ENCODE peak calls at places on chromosomes 11 and 22, in four cellular contexts. U is lower leg skin, H is fibroblast of mammary gland, Y is fibroblast of the aortic adventitia. Z is an unnamed sample.
A peak's percentile ranks its signal among the peaks of the same experiment; 100 is the strongest.

GRCh38 chr22:45731798-45732495 is 60.3 kb downstream of the ATXN10 start:
- DNase-seq in U (no peak), H (peak; percentile 55), Y (peak; percentile 59), Z (no peak)

GRCh38 chr22:19844423-19845368 is 10.0 kb downstream of the GNB1L start:
- DNase-seq in Y (peak; percentile 27), H (no peak), U (peak; percentile 92), Z (peak; percentile 73)

GRCh38 chr22:46457502-46458488 is 79.6 kb downstream of the CELSR1 start:
- DNase-seq in Y (no peak), U (no peak), H (peak; percentile 44), Z (no peak)

GRCh38 chr11:102840018-102840417 is 3.4 kb downstream of the MMP3 start:
- DNase-seq in U (no peak), H (no peak), Y (no peak), Z (no peak)

GRCh38 chr11:83070878-83071640 is 638 bp downstream of the RAB30 start:
- DNase-seq in Y (peak; percentile 41), U (no peak), H (peak; percentile 27), Z (peak; percentile 65)

GRCh38 chr22:30837531-30837930 is 131.0 kb downstream of the MORC2 start:
- DNase-seq in U (peak; percentile 72), H (no peak), Y (no peak), Z (no peak)

GRCh38 chr11:76561245-76561644 is 109.3 kb downstream of the LRRC32 start:
- DNase-seq in Y (no peak), U (no peak), H (no peak), Z (no peak)

GRCh38 chr11:120525285-120526085 is 13.9 kb downstream of the GRIK4 start:
- DNase-seq in U (no peak), H (no peak), Y (no peak), Z (no peak)

GRCh38 chr11:101158119-101158518 is 28.5 kb upstream of the PGR start:
- DNase-seq in U (no peak), Y (no peak), H (no peak), Z (no peak)

GRCh38 chr11:129324533-129325175 is 51.0 kb upstream of the BARX2 start:
- DNase-seq in Y (no peak), H (peak; percentile 18), U (peak; percentile 86), Z (peak; percentile 65)

GRCh38 chr22:27400811-27401210 is 400.7 kb downstream of the MN1 start:
- DNase-seq in H (no peak), Y (no peak), U (no peak), Z (no peak)

GRCh38 chr11:95922536-95923440 is 1.1 kb downstream of the MTMR2 start:
- DNase-seq in H (peak; percentile 22), U (no peak), Y (peak; percentile 34), Z (no peak)

GRCh38 chr11:65470433-65470832 is 28.4 kb upstream of the MALAT1 start:
- DNase-seq in U (peak; percentile 83), Y (no peak), H (peak; percentile 18), Z (no peak)

GRCh38 chr11:65473275-65473860 is 25.5 kb upstream of the MALAT1 start:
- DNase-seq in H (peak; percentile 60), U (no peak), Y (no peak), Z (no peak)

GRCh38 chr11:65471410-65471762 is 27.5 kb upstream of the MALAT1 start:
- DNase-seq in U (peak; percentile 93), Y (peak; percentile 80), H (peak; percentile 86), Z (no peak)

GRCh38 chr11:65468874-65469333 is 29.9 kb upstream of the MALAT1 start:
- DNase-seq in Y (no peak), H (peak; percentile 57), U (peak; percentile 92), Z (no peak)
- TF ChIP-seq CTCF in Y (peak; percentile 43), H (peak; percentile 45), U (no peak), Z (no peak)

DNA sequence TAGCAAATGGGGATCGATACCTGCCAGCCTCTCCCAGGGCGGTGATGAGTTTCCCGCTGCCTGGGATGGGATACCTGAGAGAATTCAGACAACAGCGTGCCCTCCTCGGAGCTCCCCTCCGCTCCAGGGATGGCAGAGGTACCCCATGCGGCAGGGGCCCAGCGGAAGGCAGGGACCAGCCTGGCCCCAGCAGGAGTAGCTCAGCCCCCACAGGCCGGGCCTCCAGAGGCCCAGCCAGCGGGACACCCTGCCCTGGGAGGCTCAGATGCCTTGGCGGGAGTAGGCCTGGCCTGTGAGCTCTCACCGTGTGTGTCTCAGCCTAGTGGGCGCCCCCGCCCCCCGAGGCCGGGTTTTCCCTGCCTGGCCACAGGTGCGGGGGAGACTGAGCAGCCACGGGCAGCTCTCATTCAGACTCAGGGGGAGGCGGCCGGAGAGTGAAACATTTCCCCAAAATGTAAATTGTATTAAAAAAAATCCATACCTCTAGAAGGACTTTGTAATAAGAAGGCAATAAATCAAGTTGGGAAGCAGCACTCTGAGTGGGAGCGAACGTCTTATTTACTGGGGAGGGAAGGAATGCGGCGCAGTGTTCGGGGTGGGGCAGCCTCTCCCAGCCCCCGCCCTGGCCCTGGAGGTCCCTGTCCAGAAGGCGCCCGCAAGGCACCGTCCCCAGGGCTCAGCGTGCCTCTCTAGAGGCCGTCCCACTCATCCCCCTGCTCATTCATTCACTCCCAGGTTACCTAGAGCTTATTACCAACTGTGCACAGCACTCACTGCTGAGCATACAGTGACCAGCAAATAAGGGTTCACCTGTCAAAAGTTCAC is 888.0 kb downstream of the BRD1 start:
- DNase-seq in U (peak; percentile 71), Y (no peak), H (no peak), Z (peak; percentile 36)
- TF ChIP-seq CTCF in U (no peak), Y (no peak), H (no peak), Z (no peak)

GRCh38 chr11:114318361-114318760 is 22.2 kb downstream of the NNMT start:
- DNase-seq in U (no peak), Y (no peak), H (peak; percentile 8), Z (no peak)

GRCh38 chr11:114315749-114316368 is 19.7 kb downstream of the NNMT start:
- DNase-seq in H (peak; percentile 49), U (no peak), Y (peak; percentile 40), Z (no peak)

GRCh38 chr11:114319716-114320328 is 23.6 kb downstream of the NNMT start:
- DNase-seq in Y (peak; percentile 29), H (peak; percentile 25), U (no peak), Z (no peak)

GRCh38 chr11:114316980-114317675 is 20.9 kb downstream of the NNMT start:
- DNase-seq in H (peak; percentile 93), Y (peak; percentile 83), U (no peak), Z (peak; percentile 62)

DNA sequence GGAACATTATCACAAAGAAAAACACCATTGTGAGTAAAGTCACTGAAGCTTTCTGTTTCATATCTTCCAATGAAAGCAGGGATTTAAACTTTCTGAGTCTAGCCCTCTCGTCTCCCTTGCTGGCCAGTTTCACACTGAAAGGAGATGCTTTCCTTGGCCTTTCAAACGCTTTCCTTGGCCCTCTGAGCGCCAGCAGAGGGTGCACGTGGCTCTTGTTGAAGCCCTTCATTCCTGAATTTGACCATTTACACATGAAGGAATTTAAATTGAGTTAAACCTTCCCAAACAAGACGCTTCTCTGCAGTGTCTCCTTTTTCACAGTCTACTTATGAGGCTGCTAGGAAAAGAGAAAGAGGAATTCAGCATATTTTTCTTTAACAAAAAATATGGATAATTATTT is 21.5 kb downstream of the NNMT start:
- DNase-seq in H (peak; percentile 65), Y (peak; percentile 84), U (no peak), Z (peak; percentile 64)
- TF ChIP-seq CTCF in H (peak; percentile 47), Y (peak; percentile 56), U (no peak), Z (peak; percentile 52)

GRCh38 chr11:134391170-134391569 is 20.9 kb downstream of the B3GAT1 start:
- DNase-seq in U (no peak), H (no peak), Y (no peak), Z (no peak)
- TF ChIP-seq CTCF in U (no peak), H (no peak), Y (no peak), Z (no peak)

GRCh38 chr22:50544746-50545253 is 899 bp upstream of the KLHDC7B start:
- DNase-seq in H (no peak), U (no peak), Y (no peak), Z (no peak)

GRCh38 chr22:50544078-50544745 is 1.5 kb upstream of the KLHDC7B start:
- DNase-seq in Y (peak; percentile 53), U (peak; percentile 96), H (peak; percentile 63), Z (peak; percentile 76)

GRCh38 chr22:50547231-50547851 is 1.6 kb downstream of the KLHDC7B start:
- DNase-seq in H (no peak), Y (no peak), U (no peak), Z (no peak)

GRCh38 chr22:50546326-50547230 is 879 bp downstream of the KLHDC7B start:
- DNase-seq in H (no peak), U (no peak), Y (no peak), Z (no peak)

DNA sequence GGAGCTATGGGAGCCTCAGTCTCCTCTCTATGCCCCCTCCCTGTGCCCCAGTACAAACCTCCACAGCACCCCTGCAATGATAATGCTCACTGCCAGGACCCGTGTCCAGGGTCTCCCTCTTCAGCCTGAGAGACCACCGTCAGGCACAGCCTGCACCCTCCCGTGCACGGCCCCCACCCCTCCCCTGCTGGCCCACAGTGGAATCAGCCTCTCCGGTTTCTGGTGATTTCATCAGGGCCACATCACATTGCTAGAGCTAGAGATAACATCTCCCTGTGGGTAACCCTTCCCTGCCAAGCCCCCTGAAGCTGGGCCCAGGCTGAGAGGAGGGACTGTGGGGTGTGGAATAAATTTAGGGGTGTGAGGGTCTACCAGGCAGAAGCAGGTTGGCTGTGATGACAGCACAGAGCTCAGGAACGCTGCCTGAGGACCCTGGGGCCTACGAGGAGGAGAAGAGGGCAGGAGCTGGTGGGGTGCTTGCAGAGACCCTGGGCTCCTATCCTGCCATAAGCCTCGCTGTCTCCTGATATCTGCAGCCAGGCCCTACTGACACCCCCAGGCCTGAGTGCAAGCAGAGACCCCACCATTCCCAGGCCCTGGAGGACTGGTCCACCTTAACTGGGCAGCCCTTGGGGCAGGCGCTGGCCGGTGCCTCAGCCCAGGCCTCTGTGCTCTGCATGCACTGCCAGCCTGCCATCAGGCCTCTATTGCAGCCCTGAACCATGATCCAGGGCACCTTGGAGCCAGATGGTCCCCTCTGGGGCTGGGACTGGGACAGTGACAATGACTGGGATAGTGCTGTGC is at the start of gene KLHDC7B:
- DNase-seq in Y (peak; percentile 82), H (no peak), U (no peak), Z (no peak)
- TF ChIP-seq CTCF in Y (peak; percentile 59), H (no peak), U (no peak), Z (no peak)

GRCh38 chr11:3049430-3050243 is 7.6 kb downstream of the CARS1 start:
- DNase-seq in Y (peak; percentile 94), H (peak; percentile 96), U (peak; percentile 96), Z (peak; percentile 85)
- TF ChIP-seq CTCF in Y (peak; percentile 52), H (peak; percentile 36), U (no peak), Z (peak; percentile 29)

GRCh38 chr22:29724843-29725242 is 5.0 kb downstream of the CABP7 start:
- DNase-seq in H (no peak), Y (no peak), U (no peak), Z (no peak)

GRCh38 chr22:29729161-29729560 is 9.4 kb downstream of the CABP7 start:
- DNase-seq in Y (no peak), H (no peak), U (no peak), Z (no peak)

GRCh38 chr22:29726104-29726503 is 6.3 kb downstream of the CABP7 start:
- DNase-seq in H (no peak), U (no peak), Y (no peak), Z (no peak)

GRCh38 chr22:29726512-29727247 is 6.9 kb downstream of the CABP7 start:
- DNase-seq in Y (no peak), H (peak; percentile 29), U (no peak), Z (no peak)

GRCh38 chr22:29727248-29727551 is 7.4 kb downstream of the CABP7 start:
- DNase-seq in U (no peak), H (peak; percentile 49), Y (peak; percentile 35), Z (no peak)
- TF ChIP-seq CTCF in U (no peak), H (peak; percentile 44), Y (peak; percentile 36), Z (peak; percentile 52)